ENCODE peak calls at places on chromosome 17, in nine cellular contexts. R is A549; D is thyroid gland; V is CD8-positive, alpha-beta T cell; G is adrenal gland; Z is tibial artery; E is prostate gland; T is cardiac muscle cell; Q is fibroblast of lung. I is an unnamed sample. For H3K4me1, the result is how much of the 10 kb centered on the place peaks cover.

GRCh38 chr17:41917957-41918391 is 777 bp downstream of the ACLY start:
- DNase-seq in E (peak), R (peak), Q (peak), G (peak), D (peak), Z (peak), T (peak), V (peak), I (peak)

GRCh38 chr17:21283482-21284318 is 811 bp upstream of the MAP2K3 start:
- DNase-seq in V (no peak), G (peak), R (no peak), Q (peak), E (no peak), D (no peak), Z (peak), T (no peak), I (no peak)

GRCh38 chr17:45063198-45063597 is 2.1 kb downstream of the NMT1 start:
- DNase-seq in V (no peak), E (no peak), R (no peak), Q (no peak), D (no peak), T (no peak), Z (no peak), G (no peak), I (no peak)

GRCh38 chr17:82830249-82830661 is 9.6 kb downstream of the ZNF750 start:
- DNase-seq in V (no peak), Q (peak), T (no peak), R (no peak), E (no peak), D (no peak), Z (no peak), G (peak), I (no peak)

GRCh38 chr17:49349535-49349934 is 12.5 kb downstream of the ZNF652 start:
- DNase-seq in Q (no peak), Z (no peak), R (no peak), T (no peak), E (no peak), V (no peak), D (no peak), G (no peak), I (no peak)

GRCh38 chr17:9273334-9274118 is 252.2 kb downstream of the NTN1 start:
- DNase-seq in Q (peak), V (no peak), D (no peak), T (no peak), G (no peak), E (no peak), R (no peak), Z (peak), I (no peak)

GRCh38 chr17:58332720-58333395 is 4.3 kb upstream of the TSPOAP1 start:
- DNase-seq in G (no peak), E (no peak), V (peak), R (no peak), D (no peak), Z (no peak), Q (no peak), T (no peak), I (peak)

GRCh38 chr17:15999974-16000827 is 577 bp downstream of the TTC19 start:
- DNase-seq in Q (peak), Z (peak), G (peak), T (peak), R (peak), D (peak), V (no peak), E (peak), I (no peak)

GRCh38 chr17:75572713-75573539 is 14.7 kb upstream of the MYO15B start:
- DNase-seq in V (no peak), Q (no peak), R (no peak), G (no peak), E (no peak), D (no peak), Z (no peak), T (no peak), I (no peak)

GRCh38 chr17:62804822-62805221 is 3.3 kb downstream of the MARCHF10 start:
- DNase-seq in Z (no peak), R (peak), G (no peak), T (no peak), E (no peak), Q (peak), D (no peak), V (no peak), I (no peak)

GRCh38 chr17:75791251-75791650 is 6.6 kb downstream of the UNK start:
- DNase-seq in R (no peak), D (no peak), Z (no peak), E (no peak), Q (no peak), G (no peak), V (no peak), T (no peak), I (no peak)

GRCh38 chr17:4852504-4853075 is 19.4 kb downstream of the MINK1 start:
- DNase-seq in E (no peak), V (no peak), Q (peak), D (no peak), T (peak), G (peak), Z (no peak), R (peak), I (peak)

DNA sequence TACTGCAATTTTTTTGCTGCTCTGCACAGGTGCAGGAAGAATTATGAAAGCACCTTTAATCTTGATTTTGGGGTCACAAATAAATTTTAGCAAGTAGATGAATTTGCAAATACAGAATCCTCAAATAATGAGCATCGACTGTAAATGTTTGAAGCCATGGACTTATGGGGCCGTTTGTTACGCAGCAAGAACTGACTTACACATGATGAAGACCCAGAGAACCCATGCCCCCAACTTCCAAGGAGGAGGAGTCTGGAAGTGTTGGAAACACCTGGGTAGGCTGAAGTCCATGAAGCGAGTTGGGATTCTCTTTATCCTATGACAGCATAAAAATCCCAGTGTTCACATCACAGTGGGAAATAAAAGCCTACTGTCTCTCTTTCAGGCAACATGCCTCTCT is 176.6 kb downstream of the RBFOX3 start:
- DNase-seq in D (no peak), T (no peak), Q (no peak), E (no peak), Z (no peak), G (no peak), V (no peak), R (no peak), I (no peak)
- H3K4me1 ChIP-seq in D (under half), T (under half), Q (under half), E (under half), Z (under half), G (under half), V (under half), R (under half), I (under half)

DNA sequence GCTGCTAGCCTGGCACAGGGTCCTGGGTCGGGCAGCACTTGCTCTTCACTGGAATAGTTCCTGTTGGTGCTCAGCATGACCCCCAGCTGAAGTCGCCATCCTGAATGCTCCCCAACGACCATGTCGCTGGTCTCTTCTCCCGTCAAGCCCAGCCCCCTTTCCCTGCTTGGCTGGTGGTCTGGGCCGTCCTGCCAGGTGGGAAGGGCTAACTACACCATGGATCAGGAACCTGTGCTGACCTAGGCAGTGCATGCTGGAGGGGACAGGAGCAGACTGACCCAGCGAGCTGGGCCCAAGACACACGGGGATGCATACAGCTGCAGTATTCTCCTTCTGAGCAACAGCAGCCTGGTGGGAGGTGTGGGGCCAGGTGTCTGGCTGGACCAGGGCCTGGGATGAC is 9.2 kb upstream of the SREBF1 start:
- DNase-seq in Q (no peak), Z (no peak), D (no peak), R (no peak), G (no peak), E (no peak), V (no peak), T (no peak), I (no peak)
- H3K4me1 ChIP-seq in Q (under half), Z (under half), D (half or more), R (under half), G (under half), E (under half), V (under half), T (under half), I (under half)

DNA sequence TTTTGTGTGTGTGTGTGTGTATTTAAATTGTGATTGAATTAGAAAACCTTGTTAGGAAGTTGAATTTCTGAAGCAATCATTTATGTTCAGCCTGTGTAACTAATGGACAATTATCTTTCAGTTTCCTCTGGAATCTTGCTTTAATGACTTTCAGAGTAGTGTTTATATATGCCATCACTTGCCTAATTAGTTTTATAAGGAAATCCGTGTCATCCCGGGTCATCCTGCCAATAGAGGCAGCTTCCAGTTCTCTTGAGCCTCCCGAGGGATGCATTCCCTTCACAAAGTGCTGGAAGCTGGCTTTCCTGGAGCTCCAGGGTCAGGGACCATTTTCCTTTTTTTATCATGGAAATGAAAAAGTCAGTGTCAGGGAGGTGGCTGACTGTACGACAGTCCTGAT is 42.9 kb downstream of the PRKCA start:
- DNase-seq in D (no peak), T (no peak), Z (no peak), Q (no peak), E (no peak), G (peak), R (no peak), V (no peak), I (no peak)
- H3K4me1 ChIP-seq in D (under half), T (under half), Z (under half), Q (under half), E (under half), G (half or more), R (half or more), V (under half), I (under half)

GRCh38 chr17:47652570-47652969 is 2.9 kb downstream of the KPNB1 start:
- DNase-seq in Z (no peak), Q (peak), E (no peak), R (no peak), T (no peak), V (no peak), D (no peak), G (no peak), I (no peak)

GRCh38 chr17:47650525-47651522 is 1.1 kb downstream of the KPNB1 start:
- DNase-seq in R (peak), T (peak), V (peak), D (peak), G (peak), E (peak), Z (peak), Q (peak), I (peak)

GRCh38 chr17:47651704-47652103 is 2.0 kb downstream of the KPNB1 start:
- DNase-seq in R (no peak), E (no peak), D (no peak), T (no peak), Z (no peak), G (no peak), V (no peak), Q (no peak), I (no peak)

GRCh38 chr17:47653442-47653841 is 3.7 kb downstream of the KPNB1 start:
- DNase-seq in G (no peak), D (no peak), Q (no peak), V (no peak), T (no peak), E (no peak), R (no peak), Z (no peak), I (no peak)

GRCh38 chr17:47654991-47655390 is 5.3 kb downstream of the KPNB1 start:
- DNase-seq in D (no peak), Q (no peak), Z (no peak), T (no peak), V (no peak), G (no peak), E (no peak), R (no peak), I (no peak)
- H3K4me1 ChIP-seq in D (under half), Q (under half), Z (under half), T (under half), V (under half), G (half or more), E (under half), R (under half), I (under half)

DNA sequence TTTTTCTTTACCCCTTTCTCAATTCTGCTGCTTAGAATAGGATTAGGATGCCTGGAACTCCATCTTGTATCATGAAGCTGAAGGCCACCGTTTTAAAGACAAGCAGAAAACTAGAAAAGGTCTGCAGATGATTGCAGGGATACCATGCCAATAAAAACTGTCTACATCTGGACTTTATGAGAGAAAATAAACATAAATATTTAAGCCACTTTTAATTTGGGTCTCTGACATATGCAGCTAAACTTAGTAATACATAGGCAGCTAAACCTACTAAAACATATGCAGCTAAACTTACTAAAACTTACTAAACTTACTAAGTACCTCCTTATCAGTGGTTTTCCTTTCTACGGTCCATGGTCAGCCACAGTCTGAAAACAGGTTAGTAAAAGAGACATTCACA is 48.4 kb downstream of the FBXL20 start:
- DNase-seq in Q (no peak), V (no peak), T (no peak), E (no peak), G (no peak), D (no peak), R (no peak), Z (no peak), I (no peak)
- H3K4me1 ChIP-seq in Q (under half), V (under half), T (under half), E (under half), G (under half), D (under half), R (under half), Z (under half), I (under half)

DNA sequence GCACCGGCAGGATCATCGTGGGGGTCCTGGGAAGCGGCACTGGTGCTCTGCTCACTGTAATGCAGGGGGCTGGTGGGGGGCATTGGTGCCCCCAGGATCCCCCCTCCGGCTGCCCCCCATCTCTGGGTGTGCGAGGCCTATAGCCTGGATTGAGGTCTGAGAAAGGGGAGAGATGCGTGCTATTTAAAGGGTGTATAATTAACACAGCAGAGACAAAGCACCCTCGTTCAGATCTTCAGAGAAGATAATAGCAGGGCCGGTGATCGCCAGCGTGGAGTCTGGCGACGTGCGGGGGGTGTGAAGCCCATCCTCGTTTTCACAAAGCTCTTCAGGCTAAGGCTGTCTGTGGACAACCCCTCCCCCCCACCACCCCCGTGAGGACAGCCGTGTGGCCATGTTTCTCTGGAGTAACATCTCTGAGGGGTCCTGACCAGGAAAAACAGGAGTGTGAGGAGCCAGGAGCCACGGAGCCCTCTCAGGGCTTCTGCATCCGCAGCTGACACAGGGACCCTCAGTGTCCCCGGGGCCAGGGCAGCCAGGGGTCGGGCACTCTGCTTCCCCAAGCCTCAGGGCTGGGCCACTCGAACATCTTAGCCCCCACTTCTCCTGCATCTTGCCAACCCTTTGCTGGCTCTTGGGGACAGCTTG is 58.7 kb downstream of the BAIAP2 start:
- DNase-seq in D (no peak), Z (no peak), G (no peak), T (no peak), R (no peak), Q (no peak), E (no peak), V (no peak), I (no peak)
- H3K4me1 ChIP-seq in D (under half), Z (under half), G (under half), T (under half), R (half or more), Q (under half), E (under half), V (half or more), I (under half)

DNA sequence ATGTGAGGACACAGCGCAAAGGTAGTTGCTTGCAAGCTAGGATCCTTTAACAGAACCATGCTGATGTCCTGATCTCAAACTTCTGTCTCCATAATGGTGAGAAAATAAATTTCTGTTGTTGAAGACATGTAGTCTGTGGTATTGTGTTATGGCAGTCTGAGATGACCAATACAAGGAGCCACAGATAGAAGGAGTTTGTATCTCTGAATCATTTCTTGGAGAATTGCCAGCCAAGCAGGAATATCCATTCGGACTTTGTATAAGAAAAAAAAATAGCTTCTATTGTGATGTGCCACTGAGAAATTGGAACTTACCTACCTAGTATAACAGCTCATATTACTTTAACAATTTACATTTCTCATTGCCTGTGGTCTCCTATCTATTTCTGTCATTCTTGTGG is 447.6 kb upstream of the CA10 start:
- DNase-seq in Z (no peak), V (no peak), Q (no peak), R (no peak), D (no peak), G (no peak), T (no peak), E (no peak), I (no peak)
- H3K4me1 ChIP-seq in Z (under half), V (under half), Q (under half), R (under half), D (under half), G (under half), T (under half), E (under half), I (under half)

GRCh38 chr17:79814624-79814965 is 17.7 kb upstream of the CBX8 start:
- DNase-seq in G (no peak), D (no peak), R (no peak), E (no peak), T (no peak), V (no peak), Z (no peak), Q (no peak), I (no peak)
- H3K4me1 ChIP-seq in G (under half), D (half or more), R (under half), E (under half), T (under half), V (under half), Z (under half), Q (under half), I (under half)

GRCh38 chr17:28053044-28053670 is 10.7 kb downstream of the NLK start:
- DNase-seq in V (no peak), Z (no peak), G (no peak), D (no peak), E (no peak), T (no peak), Q (no peak), R (no peak), I (no peak)

GRCh38 chr17:28046034-28046825 is 3.8 kb downstream of the NLK start:
- DNase-seq in T (no peak), V (no peak), Z (no peak), G (no peak), D (no peak), E (no peak), R (no peak), Q (no peak), I (no peak)

GRCh38 chr17:28045304-28045703 is 2.8 kb downstream of the NLK start:
- DNase-seq in E (no peak), D (peak), R (no peak), V (no peak), Q (no peak), Z (no peak), G (no peak), T (no peak), I (no peak)

GRCh38 chr17:28047806-28048205 is 5.3 kb downstream of the NLK start:
- DNase-seq in T (no peak), E (no peak), D (no peak), Z (no peak), R (no peak), G (no peak), Q (no peak), V (no peak), I (no peak)

DNA sequence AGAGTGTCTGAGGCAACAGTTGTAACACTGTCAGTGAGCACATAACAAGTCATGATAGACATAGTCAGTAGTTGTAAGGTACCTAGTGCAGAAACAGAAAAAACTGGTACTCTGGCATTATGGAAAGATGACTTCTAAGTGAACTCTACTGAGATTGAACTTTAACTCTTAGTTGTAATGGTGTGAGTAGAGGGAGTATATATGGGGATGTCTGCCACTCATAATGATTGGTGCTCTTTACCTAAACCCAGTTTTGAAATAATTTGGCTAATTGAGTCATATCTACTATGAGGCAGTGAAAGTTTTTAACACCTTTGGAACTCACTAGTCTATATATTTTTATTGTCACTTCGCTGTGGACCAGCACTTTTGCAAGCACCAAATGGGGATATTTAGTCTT is 6.6 kb downstream of the NLK start:
- DNase-seq in E (no peak), G (no peak), R (no peak), Q (no peak), Z (no peak), T (no peak), D (no peak), V (no peak), I (no peak)
- H3K4me1 ChIP-seq in E (under half), G (half or more), R (under half), Q (under half), Z (under half), T (half or more), D (half or more), V (under half), I (under half)